ENCODE peak calls at places on chromosomes 6 and 20, in four cellular contexts. I, T, V and Z are unnamed samples. For H3K4me1, the result is how much of the 10 kb centered on the place peaks cover.

GRCh38 chr20:57398231-57398821 is 7.1 kb downstream of the RBM38 start:
- DNase-seq in I (peak), T (peak), V (no peak), Z (no peak)

GRCh38 chr6:13120483-13121482 is 207.6 kb downstream of the TBC1D7 start:
- DNase-seq in I (peak), T (no peak), V (no peak), Z (no peak)

GRCh38 chr20:52056203-52057062 is 135.1 kb downstream of the ZFP64 start:
- DNase-seq in I (no peak), T (no peak), V (no peak), Z (no peak)

GRCh38 chr6:4914412-4915159 is 89.3 kb downstream of the RPP40 start:
- DNase-seq in I (no peak), T (no peak), V (no peak), Z (no peak)

GRCh38 chr6:16420715-16421461 is 182.5 kb downstream of the GMPR start:
- DNase-seq in I (no peak), T (no peak), V (no peak), Z (no peak)

GRCh38 chr6:156825475-156825874 is 48.3 kb downstream of the ARID1B start:
- DNase-seq in I (no peak), T (no peak), V (no peak), Z (no peak)

GRCh38 chr6:13488015-13488895 is 855 bp upstream of the GFOD1 start:
- DNase-seq in I (peak), T (peak), V (no peak), Z (no peak)

GRCh38 chr6:402901-403658 is 11.5 kb downstream of the IRF4 start:
- DNase-seq in I (no peak), T (no peak), V (no peak), Z (no peak)

GRCh38 chr6:35776364-35777215 is at the start of gene CLPSL2:
- DNase-seq in I (no peak), T (no peak), V (no peak), Z (no peak)

GRCh38 chr6:2376429-2377355 is 131.3 kb upstream of the GMDS start:
- DNase-seq in I (no peak), T (no peak), V (no peak), Z (no peak)

GRCh38 chr6:54301770-54302169 is 6.5 kb upstream of the TINAG start:
- DNase-seq in I (no peak), T (no peak), V (no peak), Z (no peak)

GRCh38 chr20:50215917-50216316 is 25.3 kb downstream of the CEBPB start:
- DNase-seq in I (no peak), T (no peak), V (no peak), Z (no peak)

GRCh38 chr6:97668716-97669115 is 385.7 kb upstream of the MMS22L start:
- DNase-seq in I (peak), T (no peak), V (no peak), Z (no peak)

GRCh38 chr6:68443704-68444103 is 191.4 kb upstream of the ADGRB3 start:
- DNase-seq in I (no peak), T (no peak), V (no peak), Z (no peak)

GRCh38 chr6:130233332-130233731 is 10.6 kb upstream of the SAMD3 start:
- DNase-seq in I (no peak), T (no peak), V (no peak), Z (no peak)

GRCh38 chr20:44074252-44075151 is 112.5 kb downstream of the JPH2 start:
- DNase-seq in I (peak), T (peak), V (no peak), Z (no peak)

GRCh38 chr6:131367206-131367873 is 205.7 kb upstream of the ARG1 start:
- DNase-seq in I (no peak), T (no peak), V (no peak), Z (no peak)

GRCh38 chr6:45714795-45715507 is 300.7 kb downstream of the CLIC5 start:
- DNase-seq in I (no peak), T (peak), V (peak), Z (no peak)

GRCh38 chr6:46626228-46626909 is 26.2 kb downstream of the CYP39A1 start:
- DNase-seq in I (no peak), T (no peak), V (no peak), Z (no peak)

GRCh38 chr6:83183082-83183828 is 9.8 kb downstream of the PGM3 start:
- DNase-seq in I (peak), T (no peak), V (no peak), Z (no peak)

GRCh38 chr6:16949696-16950095 is 152.2 kb upstream of the STMND1 start:
- DNase-seq in I (no peak), T (no peak), V (no peak), Z (no peak)

GRCh38 chr6:148611213-148611612 is 135.6 kb upstream of the UST start:
- DNase-seq in I (peak), T (no peak), V (peak), Z (no peak)

GRCh38 chr6:71139249-71139648 is 149.4 kb upstream of the OGFRL1 start:
- DNase-seq in I (no peak), T (no peak), V (no peak), Z (no peak)

GRCh38 chr20:49989234-49990065 is 6.7 kb downstream of the SNAI1 start:
- DNase-seq in I (peak), T (no peak), V (no peak), Z (no peak)

GRCh38 chr20:23189341-23189740 is 103.2 kb upstream of the CD93 start:
- DNase-seq in I (no peak), T (no peak), V (no peak), Z (no peak)

GRCh38 chr20:11912664-11913415 is 4.9 kb upstream of the BTBD3 start:
- DNase-seq in I (no peak), T (no peak), V (no peak), Z (no peak)

GRCh38 chr20:59184880-59185447 is 21.3 kb downstream of the ZNF831 start:
- DNase-seq in I (no peak), T (no peak), V (no peak), Z (peak)

GRCh38 chr6:11248974-11249761 is 16.7 kb upstream of the NEDD9 start:
- DNase-seq in I (no peak), T (no peak), V (no peak), Z (no peak)

GRCh38 chr6:25138697-25139051 is 140.5 kb upstream of the CARMIL1 start:
- DNase-seq in I (no peak), T (no peak), V (no peak), Z (no peak)

GRCh38 chr6:157226026-157226639 is 97.2 kb downstream of the TMEM242 start:
- DNase-seq in I (no peak), T (no peak), V (no peak), Z (no peak)

GRCh38 chr20:41228858-41229257 is 88.7 kb downstream of the ZHX3 start:
- DNase-seq in I (no peak), T (no peak), V (no peak), Z (no peak)

GRCh38 chr6:33827546-33828451 is 24.0 kb upstream of the MLN start:
- DNase-seq in I (no peak), T (no peak), V (no peak), Z (peak)

GRCh38 chr6:37049990-37050853 is 44.8 kb downstream of the FGD2 start:
- DNase-seq in I (peak), T (peak), V (peak), Z (no peak)

GRCh38 chr20:41650221-41650948 is 32.2 kb upstream of the CHD6 start:
- DNase-seq in I (no peak), T (peak), V (no peak), Z (no peak)

GRCh38 chr6:48111143-48111506 is at the start of gene PTCHD4:
- DNase-seq in I (no peak), T (no peak), V (no peak), Z (peak)

GRCh38 chr6:46893648-46894047 is 28.1 kb downstream of the ADGRF5 start:
- DNase-seq in I (no peak), T (no peak), V (no peak), Z (no peak)

GRCh38 chr20:47982574-47983360 is 197.5 kb upstream of the SULF2 start:
- DNase-seq in I (no peak), T (no peak), V (no peak), Z (peak)
- H3K27ac ChIP-seq in I (no peak), T (no peak), V (no peak), Z (no peak)

GRCh38 chr6:19311786-19312185 is 525.4 kb upstream of the ID4 start:
- DNase-seq in I (no peak), T (no peak), V (no peak), Z (no peak)
- H3K4me3 ChIP-seq in I (no peak), T (no peak), V (no peak), Z (no peak)

GRCh38 chr20:32527447-32528055 is 57.6 kb downstream of the NOL4L start:
- DNase-seq in I (no peak), T (no peak), V (no peak), Z (no peak)
- H3K4me1 ChIP-seq in I (under half), T (under half), V (under half), Z (under half)

GRCh38 chr20:62933966-62934365 is 4.0 kb upstream of the GID8 start:
- DNase-seq in I (no peak), T (no peak), V (no peak), Z (peak)

GRCh38 chr20:62937353-62938104 is 418 bp upstream of the GID8 start:
- DNase-seq in I (peak), T (peak), V (peak), Z (peak)

GRCh38 chr20:62936996-62937352 is 973 bp upstream of the GID8 start:
- DNase-seq in I (no peak), T (no peak), V (no peak), Z (no peak)

GRCh38 chr20:62935204-62935967 is 2.6 kb upstream of the GID8 start:
- DNase-seq in I (no peak), T (no peak), V (no peak), Z (peak)

DNA sequence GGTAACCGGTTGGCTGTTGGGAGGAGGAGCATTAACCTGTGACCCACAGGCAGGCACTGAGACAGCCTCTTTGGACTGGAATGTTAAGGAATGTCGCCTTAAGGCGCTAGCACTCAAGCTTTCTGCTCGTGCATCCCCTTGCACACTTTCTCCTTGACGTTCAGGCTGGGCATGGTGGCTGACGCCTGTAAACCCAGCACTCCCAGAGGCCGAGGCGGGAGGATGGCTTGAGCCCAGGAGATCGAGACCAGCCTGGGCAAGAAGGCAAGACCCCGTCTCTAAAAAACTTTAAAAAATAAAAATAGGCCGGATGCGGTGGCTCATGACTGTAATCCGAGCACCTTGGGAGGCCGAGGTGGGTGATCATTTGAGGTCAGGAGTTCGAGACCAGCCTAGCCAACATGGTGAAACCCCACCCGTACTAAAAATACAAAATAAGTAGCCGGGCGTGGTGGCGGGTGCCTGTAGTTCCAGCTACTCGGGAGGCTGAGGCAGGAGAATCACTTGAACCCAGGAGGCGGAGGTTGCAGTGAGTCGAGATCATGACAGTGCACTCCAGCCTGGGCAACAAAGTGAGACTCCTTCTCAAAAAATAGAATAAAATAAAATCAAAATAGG is 1.9 kb upstream of the GID8 start:
- DNase-seq in I (no peak), T (no peak), V (no peak), Z (peak)
- H3K27ac ChIP-seq in I (no peak), T (peak), V (peak), Z (peak)

GRCh38 chr6:44222987-44223470 is 366 bp upstream of the SLC29A1 start:
- DNase-seq in I (no peak), T (no peak), V (no peak), Z (no peak)
- H3K4me3 ChIP-seq in I (peak), T (peak), V (no peak), Z (peak)